ENCODE peak calls at places on chromosomes 16 and 17, in eight cellular contexts. O is BJ, P is osteoblast, V is HFF-Myc, T is dorsolateral prefrontal cortex, S is BE2C, N is upper lobe of right lung, D is thoracic aorta. E is an unnamed sample.

GRCh38 chr16:85100265-85100664 is 12.0 kb downstream of the CIBAR2 start:
- DNase-seq in D (no peak), P (peak), N (no peak), S (no peak), O (no peak), V (no peak), T (no peak), E (no peak)

GRCh38 chr17:29084476-29085148 is 41.7 kb downstream of the PIPOX start:
- DNase-seq in S (peak), N (no peak), O (no peak), D (no peak), V (peak), P (peak), T (peak), E (no peak)

GRCh38 chr17:2060681-2061440 is 6.0 kb downstream of the HIC1 start:
- DNase-seq in T (no peak), N (no peak), V (no peak), D (no peak), P (peak), S (no peak), O (no peak), E (no peak)

GRCh38 chr16:89602273-89602951 is 11.0 kb upstream of the DPEP1 start:
- DNase-seq in T (peak), S (peak), N (no peak), V (no peak), P (peak), D (peak), O (peak), E (peak)

GRCh38 chr17:40106760-40107265 is 6.4 kb upstream of the NR1D1 start:
- DNase-seq in N (no peak), S (no peak), T (no peak), P (peak), V (no peak), O (no peak), D (no peak), E (no peak)

GRCh38 chr16:527015-527903 is at the start of gene CAPN15:
- DNase-seq in P (peak), V (peak), N (peak), T (peak), S (peak), O (no peak), D (peak), E (peak)

GRCh38 chr16:63527404-63527803 is 1491.2 kb upstream of the CDH8 start:
- DNase-seq in O (no peak), V (no peak), T (no peak), P (no peak), N (no peak), D (no peak), S (no peak), E (no peak)

GRCh38 chr16:83338941-83339340 is 468.8 kb upstream of the HSBP1 start:
- DNase-seq in O (no peak), S (no peak), T (no peak), N (no peak), V (no peak), D (no peak), P (no peak), E (no peak)

GRCh38 chr17:14464741-14465140 is 163.9 kb downstream of the HS3ST3B1 start:
- DNase-seq in T (no peak), D (no peak), P (no peak), S (no peak), V (peak), O (peak), N (no peak), E (no peak)

GRCh38 chr16:57185446-57185944 is 344 bp downstream of the PSME3IP1 start:
- DNase-seq in P (no peak), T (peak), O (no peak), N (no peak), S (peak), D (peak), V (no peak), E (no peak)

GRCh38 chr17:62676231-62676943 is 48.9 kb downstream of the MRC2 start:
- DNase-seq in N (no peak), S (no peak), O (no peak), P (peak), T (no peak), V (no peak), D (no peak), E (no peak)

GRCh38 chr17:79620207-79621038 is 9.6 kb upstream of the RBFOX3 start:
- DNase-seq in D (no peak), N (peak), T (no peak), V (no peak), O (no peak), P (no peak), S (no peak), E (peak)

GRCh38 chr16:86220552-86220951 is 289.8 kb upstream of the FOXF1 start:
- DNase-seq in V (no peak), T (no peak), O (no peak), N (no peak), P (peak), D (no peak), S (no peak), E (no peak)

GRCh38 chr16:66608241-66609138 is 4.0 kb downstream of the CMTM3 start:
- DNase-seq in O (peak), T (peak), S (peak), V (peak), P (peak), D (peak), N (peak), E (peak)

GRCh38 chr17:27762527-27763305 is 37.6 kb downstream of the NOS2 start:
- DNase-seq in T (no peak), O (no peak), P (no peak), V (no peak), N (no peak), D (no peak), S (no peak), E (no peak)

GRCh38 chr17:1882836-1883235 is 53.0 kb downstream of the RPA1 start:
- DNase-seq in V (peak), D (no peak), N (peak), T (no peak), O (no peak), S (peak), P (no peak), E (no peak)

GRCh38 chr16:89188064-89188441 is 12.3 kb downstream of the SLC22A31 start:
- DNase-seq in P (peak), D (no peak), N (no peak), O (no peak), S (no peak), V (no peak), T (no peak), E (no peak)

GRCh38 chr17:72270530-72270929 is 149.7 kb downstream of the SOX9 start:
- DNase-seq in V (no peak), P (peak), S (peak), D (no peak), N (no peak), O (no peak), T (no peak), E (no peak)

GRCh38 chr16:21283521-21284289 is 5.6 kb upstream of the CRYM start:
- DNase-seq in D (no peak), V (no peak), S (peak), T (peak), N (peak), P (peak), O (no peak), E (peak)

GRCh38 chr17:81409190-81409935 is 14.1 kb downstream of the BAHCC1 start:
- DNase-seq in O (no peak), V (no peak), D (no peak), S (peak), P (no peak), N (no peak), T (no peak), E (no peak)

GRCh38 chr16:57316390-57317017 is 32.0 kb upstream of the PLLP start:
- DNase-seq in T (no peak), N (no peak), D (no peak), O (peak), S (no peak), V (peak), P (peak), E (peak)

GRCh38 chr17:63414222-63414621 is 31.9 kb downstream of the CYB561 start:
- DNase-seq in T (no peak), V (no peak), O (no peak), P (no peak), N (no peak), S (no peak), D (no peak), E (no peak)

GRCh38 chr16:52549011-52549692 is 2.2 kb upstream of the TOX3 start:
- DNase-seq in D (no peak), O (no peak), V (no peak), T (no peak), N (no peak), S (no peak), P (no peak), E (no peak)

GRCh38 chr16:54116126-54116525 is 170.5 kb downstream of the IRX3 start:
- DNase-seq in O (no peak), S (no peak), T (no peak), P (no peak), D (no peak), V (no peak), N (no peak), E (no peak)

GRCh38 chr16:4667203-4667983 is 26.0 kb upstream of the NUDT16L1 start:
- DNase-seq in D (no peak), O (no peak), T (no peak), V (no peak), N (no peak), P (peak), S (no peak), E (no peak)

GRCh38 chr16:81863630-81864352 is 84.7 kb downstream of the PLCG2 start:
- DNase-seq in T (no peak), S (no peak), P (no peak), V (no peak), N (no peak), D (no peak), O (no peak), E (no peak)

GRCh38 chr17:38425048-38425447 is 3.2 kb upstream of the ARHGAP23 start:
- DNase-seq in D (no peak), O (no peak), P (no peak), N (no peak), V (no peak), T (no peak), S (no peak), E (no peak)

GRCh38 chr17:27502526-27503324 is 46.5 kb downstream of the KSR1 start:
- DNase-seq in S (no peak), T (no peak), P (peak), O (peak), V (no peak), N (no peak), D (no peak), E (no peak)

GRCh38 chr17:72111374-72111773 is 9.4 kb upstream of the SOX9 start:
- DNase-seq in N (no peak), V (no peak), P (no peak), D (no peak), S (peak), O (no peak), T (no peak), E (no peak)

GRCh38 chr16:52547001-52547833 is at the start of gene TOX3:
- DNase-seq in O (no peak), S (peak), P (no peak), D (no peak), V (no peak), N (peak), T (no peak), E (no peak)

GRCh38 chr17:1730345-1731193 is 6.1 kb downstream of the WDR81 start:
- DNase-seq in V (no peak), O (peak), S (peak), D (no peak), T (no peak), N (peak), P (peak), E (no peak)

GRCh38 chr16:84985079-84986065 is 26.0 kb downstream of the ZDHHC7 start:
- DNase-seq in O (peak), N (no peak), T (no peak), D (no peak), P (peak), S (no peak), V (peak), E (no peak)

GRCh38 chr16:72467157-72467759 is 295.3 kb upstream of the PMFBP1 start:
- DNase-seq in P (no peak), S (peak), D (no peak), O (no peak), T (no peak), N (no peak), V (peak), E (no peak)

GRCh38 chr16:24309222-24309905 is 53.2 kb downstream of the CACNG3 start:
- DNase-seq in V (no peak), T (no peak), P (no peak), D (no peak), N (no peak), O (no peak), S (peak), E (no peak)

GRCh38 chr17:29778936-29779811 is 150.9 kb downstream of the SSH2 start:
- DNase-seq in V (peak), O (no peak), T (peak), N (peak), S (peak), P (peak), D (no peak), E (peak)

GRCh38 chr16:49986351-49987124 is 38.5 kb upstream of the CNEP1R1 start:
- DNase-seq in N (no peak), V (peak), P (no peak), D (no peak), T (no peak), O (peak), S (no peak), E (no peak)

GRCh38 chr17:66739553-66739952 is 95.4 kb upstream of the CACNG5 start:
- DNase-seq in S (no peak), O (no peak), D (no peak), V (no peak), T (no peak), P (no peak), N (no peak), E (no peak)

GRCh38 chr17:74158761-74159160 is 44.7 kb upstream of the RPL38 start:
- DNase-seq in P (no peak), O (no peak), S (no peak), N (no peak), V (no peak), T (no peak), D (no peak), E (no peak)

DNA sequence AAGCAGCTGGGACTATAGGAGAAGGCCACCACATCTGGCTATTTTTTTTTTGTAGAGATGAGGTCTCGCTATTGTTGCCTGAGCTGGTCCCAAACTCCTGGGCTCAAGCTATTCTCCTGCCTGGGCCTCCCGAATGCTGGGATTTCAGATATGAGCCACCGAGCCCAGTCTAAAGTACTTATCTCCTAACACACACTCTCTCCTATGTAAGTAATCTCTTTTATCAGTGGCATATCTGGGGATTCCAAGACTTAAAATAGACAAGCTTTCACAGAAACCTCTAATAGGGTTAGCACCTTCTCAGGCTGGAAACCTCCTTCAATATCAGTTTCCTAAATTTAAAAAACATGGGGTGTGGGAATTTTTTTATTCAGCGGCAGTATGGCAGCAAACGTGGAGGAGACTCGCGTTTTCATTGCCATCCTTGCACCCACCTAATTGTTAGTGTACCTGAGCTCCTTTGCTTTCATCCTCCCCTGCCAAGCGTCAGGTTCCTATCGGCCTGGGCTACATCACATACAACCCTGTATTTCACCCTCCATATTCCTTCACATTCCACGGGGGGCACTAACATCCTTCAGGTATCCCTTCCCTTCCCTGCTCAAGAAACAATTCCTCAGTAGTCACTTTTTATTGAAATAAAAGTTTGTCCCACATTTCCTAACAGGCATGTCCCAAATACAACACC is 1.1 kb downstream of the EZH1 start:
- DNase-seq in P (peak), T (no peak), O (no peak), N (no peak), V (peak), D (no peak), S (no peak), E (no peak)
- TF ChIP-seq CTCF in P (peak), T (no peak), O (no peak), N (no peak), V (no peak), D (no peak), S (peak), E (peak)

GRCh38 chr17:45255358-45255757 is 6.5 kb downstream of the SPATA32 start:
- DNase-seq in D (no peak), V (no peak), S (no peak), O (no peak), N (no peak), T (no peak), P (peak), E (no peak)

GRCh38 chr17:45253879-45254278 is 8.0 kb downstream of the SPATA32 start:
- DNase-seq in T (no peak), N (no peak), O (no peak), D (no peak), S (no peak), V (no peak), P (peak), E (no peak)

GRCh38 chr17:45257115-45257514 is 4.8 kb downstream of the SPATA32 start:
- DNase-seq in V (no peak), S (no peak), O (no peak), P (peak), T (no peak), N (no peak), D (no peak), E (no peak)

GRCh38 chr17:45260204-45260783 is 1.6 kb downstream of the SPATA32 start:
- DNase-seq in P (peak), V (no peak), T (no peak), S (no peak), D (no peak), O (no peak), N (no peak), E (no peak)

DNA sequence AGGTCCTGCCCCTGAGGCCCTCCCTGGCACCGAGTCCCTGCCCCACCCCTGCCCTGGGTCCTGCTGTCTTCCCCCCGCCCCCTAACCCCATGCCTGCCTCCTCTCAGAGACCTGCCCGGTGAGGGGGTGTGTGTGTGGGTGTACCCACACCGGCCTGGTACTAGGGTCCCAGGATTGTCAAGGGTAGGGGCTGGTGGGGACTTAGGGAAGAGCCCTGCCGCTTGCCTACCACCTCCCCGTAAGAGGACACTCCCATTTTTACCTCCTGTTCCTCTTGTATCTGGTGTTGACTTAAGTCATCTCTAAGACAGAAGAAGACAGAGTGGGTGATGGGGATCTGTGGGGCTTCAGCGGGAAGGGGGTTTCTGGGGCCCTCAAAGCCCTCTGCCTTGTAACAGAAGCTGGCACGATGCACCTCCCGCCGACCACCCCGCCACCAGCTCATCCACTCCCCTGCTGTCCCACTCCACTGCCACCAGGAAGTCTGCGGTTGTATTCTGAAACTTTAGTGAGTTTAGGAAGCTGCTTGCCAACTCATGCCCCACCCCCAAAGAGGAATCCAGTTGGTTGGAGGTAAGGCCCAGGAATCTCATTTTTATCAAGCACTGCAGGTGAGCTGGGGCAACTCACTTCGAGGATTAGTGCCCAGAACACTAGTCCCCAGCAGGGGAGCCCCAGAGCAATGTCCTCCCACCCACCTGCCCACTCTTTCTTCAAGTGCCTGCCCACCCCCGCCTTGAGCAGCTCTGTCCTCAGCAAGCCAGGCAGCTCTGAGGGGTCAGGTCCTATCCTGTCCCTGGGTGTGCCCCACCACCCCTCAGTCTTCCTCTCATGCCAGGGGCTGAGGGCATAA is 5.6 kb downstream of the SPATA32 start:
- DNase-seq in O (no peak), T (no peak), V (no peak), P (peak), S (no peak), D (no peak), N (no peak), E (no peak)
- TF ChIP-seq CTCF in O (no peak), T (no peak), V (no peak), P (no peak), S (peak), D (no peak), N (no peak), E (peak)

GRCh38 chr17:48579738-48580543 is 1.8 kb upstream of the HOXB4 start:
- DNase-seq in T (no peak), N (no peak), D (no peak), O (no peak), S (no peak), V (no peak), P (no peak), E (no peak)

GRCh38 chr17:48577330-48577945 is 712 bp downstream of the HOXB4 start:
- DNase-seq in D (no peak), N (no peak), T (no peak), V (no peak), P (no peak), S (no peak), O (no peak), E (no peak)

GRCh38 chr17:48576479-48577309 is 1.5 kb downstream of the HOXB4 start:
- DNase-seq in S (no peak), O (no peak), D (no peak), N (no peak), V (no peak), P (no peak), T (no peak), E (no peak)

GRCh38 chr17:48577946-48578615 is at the start of gene HOXB4:
- DNase-seq in N (no peak), D (peak), P (no peak), O (no peak), S (no peak), V (no peak), T (no peak), E (no peak)

DNA sequence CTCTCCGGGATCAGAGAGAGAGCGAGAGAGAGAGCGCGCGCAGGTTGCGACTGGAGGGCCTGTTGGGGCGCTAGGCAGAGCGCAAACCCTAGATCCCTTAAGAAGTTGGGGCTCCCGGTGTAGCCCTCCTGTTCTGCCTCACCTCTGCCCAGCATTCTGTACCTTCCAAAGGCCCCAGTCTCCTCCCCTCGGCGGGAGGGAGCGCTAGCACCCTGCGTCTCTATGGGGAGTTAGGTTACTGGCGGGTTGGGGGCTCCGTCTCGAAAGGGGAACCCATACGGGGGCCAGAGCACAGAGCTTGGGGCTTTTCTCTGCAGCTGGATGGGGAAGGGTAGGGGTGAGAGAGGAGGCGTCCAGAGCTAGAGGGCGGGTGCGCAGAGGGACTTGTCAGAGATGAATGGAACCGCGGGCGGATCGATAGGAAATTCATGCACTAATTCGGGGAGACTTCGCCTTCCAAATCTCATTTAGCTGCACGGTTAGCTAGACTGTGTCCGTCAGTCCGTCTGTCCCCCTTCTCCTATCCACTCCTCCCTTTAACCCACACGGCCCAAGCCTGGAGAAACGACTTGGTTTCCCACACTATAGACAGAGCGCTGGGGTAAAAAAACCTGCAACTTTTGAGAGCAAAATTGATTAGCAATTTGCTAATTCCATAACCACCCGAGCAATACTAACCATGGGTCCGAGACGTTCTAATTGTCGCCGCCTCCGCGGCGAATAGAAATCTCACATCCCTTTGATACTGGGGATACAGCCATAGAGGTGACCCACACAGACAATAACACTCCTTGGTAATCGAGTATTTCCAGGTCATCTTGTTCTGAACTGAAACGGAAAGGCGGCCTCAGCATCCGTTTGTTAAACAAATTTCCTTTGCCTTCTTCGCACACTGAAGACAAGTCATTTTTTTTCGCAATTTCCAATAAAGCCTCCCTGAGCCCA is 738 bp upstream of the HOXB4 start:
- DNase-seq in V (no peak), S (no peak), N (no peak), T (no peak), O (no peak), D (no peak), P (no peak), E (no peak)
- TF ChIP-seq CTCF in V (no peak), S (no peak), N (no peak), T (no peak), O (no peak), D (no peak), P (no peak), E (no peak)

GRCh38 chr17:43840814-43841213 is 6.2 kb upstream of the CD300LG start:
- DNase-seq in P (peak), O (no peak), V (no peak), D (no peak), T (no peak), S (peak), N (no peak), E (no peak)
- TF ChIP-seq CTCF in P (no peak), O (no peak), V (peak), D (peak), T (no peak), S (peak), N (peak), E (peak)

E was measured in type B pancreatic cell.